ENCODE peak calls at places on chromosomes 6 and 20, in four cellular contexts. One of them, this sample, is unnamed. For H3K27me3, the result is how much of the 10 kb centered on the place peaks cover.

GRCh38 chr6:41713161-41713649 is 22.2 kb downstream of the TFEB start:
- DNase-seq in RWPE2: peak
- DNase-seq in small intestine: no peak
- DNase-seq in lower lobe of right lung: peak
- DNase-seq in this sample: no peak

GRCh38 chr6:156883497-156884252 is 106.5 kb downstream of the ARID1B start:
- DNase-seq in RWPE2: no peak
- DNase-seq in small intestine: peak
- DNase-seq in lower lobe of right lung: no peak
- DNase-seq in this sample: peak

GRCh38 chr6:47308223-47308567 is 1.5 kb downstream of the TNFRSF21 start:
- DNase-seq in RWPE2: no peak
- DNase-seq in small intestine: no peak
- DNase-seq in lower lobe of right lung: no peak
- DNase-seq in this sample: no peak

GRCh38 chr6:169222126-169222525 is 31.5 kb downstream of the THBS2 start:
- DNase-seq in RWPE2: no peak
- DNase-seq in small intestine: no peak
- DNase-seq in lower lobe of right lung: no peak
- DNase-seq in this sample: no peak

GRCh38 chr20:44026932-44027685 is 112.5 kb downstream of the TOX2 start:
- DNase-seq in RWPE2: peak
- DNase-seq in small intestine: no peak
- DNase-seq in lower lobe of right lung: no peak
- DNase-seq in this sample: no peak

GRCh38 chr6:1379026-1379809 is 10.2 kb upstream of the FOXF2 start:
- DNase-seq in RWPE2: no peak
- DNase-seq in small intestine: no peak
- DNase-seq in lower lobe of right lung: no peak
- DNase-seq in this sample: no peak

GRCh38 chr6:136963259-136963658 is 41.2 kb downstream of the SLC35D3 start:
- DNase-seq in RWPE2: no peak
- DNase-seq in small intestine: peak
- DNase-seq in lower lobe of right lung: no peak
- DNase-seq in this sample: no peak

GRCh38 chr20:39660251-39660650 is 698.1 kb downstream of the DHX35 start:
- DNase-seq in RWPE2: no peak
- DNase-seq in small intestine: peak
- DNase-seq in lower lobe of right lung: no peak
- DNase-seq in this sample: no peak

GRCh38 chr6:79874531-79875132 is 72.7 kb downstream of the ELOVL4 start:
- DNase-seq in RWPE2: no peak
- DNase-seq in small intestine: no peak
- DNase-seq in lower lobe of right lung: no peak
- DNase-seq in this sample: no peak

GRCh38 chr20:49444553-49444990 is 37.9 kb downstream of the KCNB1 start:
- DNase-seq in RWPE2: no peak
- DNase-seq in small intestine: peak
- DNase-seq in lower lobe of right lung: no peak
- DNase-seq in this sample: no peak

GRCh38 chr20:11814276-11814675 is 103.4 kb upstream of the BTBD3 start:
- DNase-seq in RWPE2: no peak
- DNase-seq in small intestine: no peak
- DNase-seq in lower lobe of right lung: no peak
- DNase-seq in this sample: no peak
- H3K27me3 ChIP-seq in RWPE2: under half
- H3K27me3 ChIP-seq in small intestine: under half
- H3K27me3 ChIP-seq in lower lobe of right lung: under half
- H3K27me3 ChIP-seq in this sample: under half

DNA sequence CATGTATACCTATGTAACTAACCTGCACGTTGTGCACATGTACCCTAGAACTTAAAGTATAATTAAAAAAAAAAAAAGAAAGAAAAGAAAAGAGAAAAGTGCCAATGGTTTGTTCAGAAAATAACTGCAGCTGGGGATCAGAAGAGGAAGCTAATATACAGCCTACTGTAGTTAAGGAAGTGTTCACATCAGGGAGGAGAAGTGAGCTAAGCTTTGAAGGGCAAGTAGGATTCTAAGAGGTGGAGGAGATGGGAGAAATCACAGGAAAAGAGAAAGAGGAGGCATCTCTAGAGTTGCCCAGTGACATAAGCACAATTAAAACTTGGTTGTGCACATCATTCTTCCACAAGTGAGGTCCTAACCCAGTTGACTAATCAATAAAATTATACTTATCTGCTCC is 214.4 kb upstream of the DTNBP1 start:
- DNase-seq in RWPE2: no peak
- DNase-seq in small intestine: no peak
- DNase-seq in lower lobe of right lung: no peak
- DNase-seq in this sample: no peak
- H3K4me3 ChIP-seq in RWPE2: no peak
- H3K4me3 ChIP-seq in small intestine: no peak
- H3K4me3 ChIP-seq in lower lobe of right lung: no peak
- H3K4me3 ChIP-seq in this sample: no peak

DNA sequence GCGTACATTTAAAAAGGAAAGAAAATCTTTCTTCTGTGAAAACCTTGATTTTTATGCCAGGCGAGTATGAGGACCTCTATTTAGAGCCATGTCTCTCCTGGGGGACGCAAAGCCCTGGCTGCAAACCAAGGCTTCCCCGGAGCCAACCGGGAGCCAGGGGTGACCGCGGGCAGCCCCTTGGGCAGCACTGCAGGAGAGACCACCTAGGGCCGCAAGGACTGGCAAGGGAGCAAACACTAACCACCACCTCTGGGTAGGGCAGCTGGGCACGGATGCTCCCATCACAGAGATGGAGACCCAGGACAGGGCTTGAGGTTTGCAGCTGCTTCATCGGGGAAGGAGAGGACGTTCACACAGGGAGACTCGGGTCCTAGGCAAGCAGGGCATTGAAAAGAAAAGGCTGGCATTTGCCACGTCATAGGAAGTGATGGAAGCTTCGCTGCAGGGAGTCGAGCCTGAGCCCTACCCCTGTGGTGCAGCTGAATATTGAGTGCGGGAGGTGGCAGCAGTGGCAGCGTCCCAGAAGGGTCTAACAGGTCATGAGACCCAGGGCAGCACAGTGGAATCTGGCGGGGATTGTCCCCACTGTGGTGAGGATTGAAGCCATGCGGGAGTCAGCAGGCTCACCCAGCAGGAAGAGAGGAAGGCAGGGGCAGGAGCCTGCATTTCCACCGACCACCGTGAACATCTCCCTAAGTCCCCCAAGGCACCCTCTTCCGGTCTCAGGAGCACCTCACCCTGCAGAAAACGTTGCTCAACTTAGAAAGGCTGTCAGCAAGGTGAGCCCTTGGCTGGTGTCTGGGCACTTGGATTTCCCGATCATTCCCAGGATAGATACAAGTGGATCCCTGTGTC is 156.2 kb upstream of the CST7 start:
- DNase-seq in RWPE2: no peak
- DNase-seq in small intestine: no peak
- DNase-seq in lower lobe of right lung: peak
- DNase-seq in this sample: no peak
- H3K27me3 ChIP-seq in RWPE2: under half
- H3K27me3 ChIP-seq in small intestine: under half
- H3K27me3 ChIP-seq in lower lobe of right lung: under half
- H3K27me3 ChIP-seq in this sample: under half

DNA sequence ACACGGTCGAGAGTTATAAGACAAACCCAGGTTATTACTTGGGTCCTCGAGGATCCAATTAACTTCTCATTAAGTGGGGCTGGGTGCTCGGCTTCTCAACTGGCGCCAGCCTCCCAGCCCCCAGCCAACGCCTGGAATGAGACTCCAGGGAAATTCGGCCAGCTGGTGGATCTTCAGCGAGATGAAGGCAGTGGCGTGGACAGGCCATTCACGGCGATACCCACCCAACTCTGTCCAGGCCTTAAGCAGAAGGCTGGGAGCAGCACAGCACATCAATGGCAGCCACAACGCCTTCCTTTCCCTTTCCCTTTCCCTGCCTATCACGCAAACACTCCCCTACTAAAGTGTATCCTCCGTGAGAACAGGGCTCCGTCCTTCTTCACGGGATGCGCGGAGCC is 852 bp downstream of the METTL24 start:
- DNase-seq in RWPE2: no peak
- DNase-seq in small intestine: no peak
- DNase-seq in lower lobe of right lung: no peak
- DNase-seq in this sample: no peak
- H3K4me3 ChIP-seq in RWPE2: peak
- H3K4me3 ChIP-seq in small intestine: peak
- H3K4me3 ChIP-seq in lower lobe of right lung: peak
- H3K4me3 ChIP-seq in this sample: peak

This sample was measured in hepatocyte.